ENCODE peak calls at places on chromosomes 12 and 14, in eight cellular contexts. C is cardiac muscle cell, A is upper lobe of left lung, L is HCT116, H is fibroblast of lung, O is mammary epithelial cell, U is breast epithelium, M is tibial nerve. Y is an unnamed sample.

GRCh38 chr14:84482256-84483071 is 1047.5 kb upstream of the FLRT2 start:
- DNase-seq in C (peak; percentile 66), A (no peak), L (no peak), H (peak; percentile 61), O (no peak), U (no peak), M (no peak), Y (no peak)

GRCh38 chr12:58346032-58346632 is 404.8 kb downstream of the ATP23 start:
- DNase-seq in C (peak; percentile 66), A (no peak), L (peak; percentile 12), H (peak; percentile 76), O (peak; percentile 26), U (no peak), M (no peak), Y (peak; percentile 18)

GRCh38 chr12:29043069-29043468 is 106.0 kb upstream of the FAR2 start:
- DNase-seq in C (no peak), A (no peak), L (no peak), H (peak; percentile 52), O (no peak), U (no peak), M (no peak), Y (no peak)

GRCh38 chr12:132194056-132194455 is 49.8 kb downstream of the NOC4L start:
- DNase-seq in C (no peak), A (no peak), L (peak; percentile 31), H (no peak), O (no peak), U (no peak), M (no peak), Y (no peak)

GRCh38 chr14:94115068-94115591 is 4.6 kb downstream of the IFI27 start:
- DNase-seq in C (peak; percentile 38), A (peak; percentile 52), L (no peak), H (no peak), O (no peak), U (no peak), M (peak; percentile 45), Y (no peak)

GRCh38 chr12:109709401-109710278 is 4.0 kb upstream of the FAM222A start:
- DNase-seq in C (no peak), A (no peak), L (no peak), H (no peak), O (peak; percentile 36), U (no peak), M (no peak), Y (no peak)

GRCh38 chr14:51780741-51781140 is 79.7 kb upstream of the GNG2 start:
- DNase-seq in C (peak; percentile 45), A (no peak), L (no peak), H (peak; percentile 34), O (peak; percentile 29), U (no peak), M (no peak), Y (no peak)

GRCh38 chr14:21991130-21991529 is 317.5 kb upstream of the OR4E1 start:
- DNase-seq in C (no peak), A (no peak), L (no peak), H (no peak), O (no peak), U (no peak), M (no peak), Y (no peak)

GRCh38 chr12:111462134-111462821 is 56.6 kb downstream of the SH2B3 start:
- DNase-seq in C (peak; percentile 28), A (no peak), L (no peak), H (peak; percentile 71), O (no peak), U (no peak), M (no peak), Y (no peak)

GRCh38 chr14:94125659-94126418 is 3.6 kb downstream of the IFI27L2 start:
- DNase-seq in C (no peak), A (no peak), L (no peak), H (no peak), O (no peak), U (no peak), M (peak; percentile 3), Y (no peak)

GRCh38 chr12:123916729-123917128 is 55.9 kb downstream of the CCDC92 start:
- DNase-seq in C (no peak), A (no peak), L (no peak), H (no peak), O (peak; percentile 43), U (no peak), M (no peak), Y (no peak)

GRCh38 chr12:27554421-27555186 is 30.6 kb downstream of the PPFIBP1 start:
- DNase-seq in C (peak; percentile 90), A (no peak), L (no peak), H (peak; percentile 81), O (no peak), U (no peak), M (peak; percentile 53), Y (no peak)

GRCh38 chr12:104809251-104809650 is 148.8 kb downstream of the SLC41A2 start:
- DNase-seq in C (no peak), A (no peak), L (no peak), H (no peak), O (peak; percentile 35), U (no peak), M (no peak), Y (no peak)

DNA sequence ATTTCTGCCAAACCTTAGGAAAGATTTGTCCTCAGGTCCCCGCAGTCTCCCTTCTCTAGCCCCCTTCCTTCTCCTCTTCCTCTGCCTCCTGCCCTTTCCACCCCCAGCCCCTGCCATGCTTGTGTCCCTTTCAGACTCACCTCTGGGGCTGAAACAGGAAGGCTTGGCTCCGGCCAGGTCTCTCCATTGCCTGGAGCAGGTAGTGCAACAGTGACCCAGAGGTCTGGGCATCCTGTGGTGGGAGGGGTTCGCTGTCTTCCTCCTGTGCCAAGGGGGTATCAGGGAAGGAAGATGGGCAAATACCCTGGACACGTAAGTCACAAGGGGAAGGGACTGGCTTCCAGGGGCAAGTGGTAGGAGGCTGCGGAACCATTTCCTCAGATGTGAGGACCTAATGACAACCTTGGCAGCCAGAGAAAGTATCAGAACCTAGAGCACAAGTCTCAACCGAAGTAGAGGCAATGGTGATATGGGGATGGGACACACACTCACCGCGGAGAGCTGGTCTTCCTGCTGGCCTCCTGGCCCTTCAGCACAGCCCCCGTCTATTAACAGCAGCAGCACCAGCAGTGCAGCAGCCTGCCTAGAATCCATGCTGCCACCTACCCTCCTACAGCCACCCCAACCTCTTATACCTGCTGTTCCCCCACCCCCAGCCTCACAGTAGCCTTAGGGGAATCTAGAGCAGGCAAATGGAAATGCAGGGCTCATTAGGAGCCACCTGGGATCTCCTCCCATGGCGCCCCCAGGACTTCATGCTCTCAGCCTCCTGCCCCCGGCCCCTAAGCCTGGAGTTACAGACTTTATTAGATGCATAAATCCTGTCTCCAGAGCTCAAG is at the start of gene NPFF:
- DNase-seq in C (no peak), A (peak; percentile 10), L (no peak), H (no peak), O (no peak), U (no peak), M (no peak), Y (no peak)
- H3K36me3 ChIP-seq in C (peaks cover 5% of the 10 kb centered on the region), A (no peaks in the 10 kb centered on the region), L (peaks cover 9% of the 10 kb centered on the region), H (peaks cover 19% of the 10 kb centered on the region), O (peaks cover 4% of the 10 kb centered on the region), U (no peaks in the 10 kb centered on the region), M (peaks cover 6% of the 10 kb centered on the region), Y (no peaks in the 10 kb centered on the region)

GRCh38 chr12:120161852-120162251 is 32.7 kb downstream of the GCN1 start:
- DNase-seq in C (no peak), A (no peak), L (no peak), H (no peak), O (no peak), U (no peak), M (no peak), Y (no peak)
- H3K27ac ChIP-seq in C (no peak overlapping the region), A (no peak overlapping the region), L (no peak overlapping the region), H (no peak overlapping the region), O (no peak overlapping the region), U (no peak overlapping the region), M (no peak overlapping the region), Y (no peak overlapping the region)

GRCh38 chr12:12505544-12506501 is 56.8 kb downstream of the DUSP16 start:
- DNase-seq in C (peak; percentile 68), A (no peak), L (no peak), H (peak; percentile 73), O (no peak), U (no peak), M (peak; percentile 21), Y (no peak)
- H3K4me3 ChIP-seq in C (no peak overlapping the region), A (peak overlapping the region; percentile 17), L (no peak overlapping the region), H (peak overlapping the region; percentile 40), O (no peak overlapping the region), U (peak overlapping the region; percentile 8), M (peak overlapping the region; percentile 9), Y (no peak overlapping the region)

GRCh38 chr12:70920251-70920851 is at the start of gene PTPRR:
- DNase-seq in C (peak; percentile 26), A (no peak), L (no peak), H (no peak), O (no peak), U (no peak), M (no peak), Y (no peak)

GRCh38 chr12:70919597-70920035 is 922 bp downstream of the PTPRR start:
- DNase-seq in C (peak; percentile 48), A (no peak), L (no peak), H (peak; percentile 27), O (no peak), U (no peak), M (no peak), Y (no peak)

GRCh38 chr12:70919161-70919560 is 1.4 kb downstream of the PTPRR start:
- DNase-seq in C (no peak), A (no peak), L (no peak), H (no peak), O (no peak), U (no peak), M (no peak), Y (no peak)

GRCh38 chr12:70918321-70918720 is 2.2 kb downstream of the PTPRR start:
- DNase-seq in C (no peak), A (no peak), L (no peak), H (no peak), O (no peak), U (no peak), M (no peak), Y (no peak)

GRCh38 chr12:70920891-70921290 is 353 bp upstream of the PTPRR start:
- DNase-seq in C (no peak), A (no peak), L (no peak), H (no peak), O (no peak), U (no peak), M (no peak), Y (no peak)
- H3K36me3 ChIP-seq in C (no peaks in the 10 kb centered on the region), A (no peaks in the 10 kb centered on the region), L (no peaks in the 10 kb centered on the region), H (no peaks in the 10 kb centered on the region), O (no peaks in the 10 kb centered on the region), U (no peaks in the 10 kb centered on the region), M (no peaks in the 10 kb centered on the region), Y (no peaks in the 10 kb centered on the region)